ENCODE peak calls at places on chromosomes 12 and 14, in eight cellular contexts. A is IMR-90, F is HFF-Myc, M is K562, U is left lung, J is stomach, T is breast epithelium, B is aorta. X is an unnamed sample.

GRCh38 chr12:69703146-69703642 is 4.1 kb upstream of the BEST3 start:
- DNase-seq in A (no peak), F (no peak), M (no peak), U (no peak), J (no peak), T (no peak), B (no peak), X (no peak)

GRCh38 chr14:36818212-36818611 is 156.6 kb downstream of the PAX9 start:
- DNase-seq in A (no peak), F (no peak), M (no peak), U (no peak), J (no peak), T (no peak), B (no peak), X (no peak)

GRCh38 chr12:101925352-101925751 is 48.0 kb downstream of the DRAM1 start:
- DNase-seq in A (peak), F (peak), M (no peak), U (peak), J (peak), T (no peak), B (peak), X (peak)

GRCh38 chr12:67986632-67987031 is 2.6 kb upstream of the IFNG-AS1 start:
- DNase-seq in A (peak), F (no peak), M (no peak), U (no peak), J (no peak), T (no peak), B (no peak), X (no peak)

GRCh38 chr12:44053550-44054243 is 217.8 kb downstream of the TMEM117 start:
- DNase-seq in A (peak), F (no peak), M (no peak), U (no peak), J (no peak), T (no peak), B (no peak), X (peak)

GRCh38 chr12:14384783-14385638 is 19.5 kb downstream of the ATF7IP start:
- DNase-seq in A (peak), F (peak), M (peak), U (no peak), J (peak), T (no peak), B (no peak), X (peak)

GRCh38 chr12:69630191-69630590 is 19.5 kb upstream of the LRRC10 start:
- DNase-seq in A (no peak), F (no peak), M (no peak), U (no peak), J (no peak), T (no peak), B (no peak), X (no peak)

GRCh38 chr14:99769123-99769522 is 24.1 kb upstream of the EML1 start:
- DNase-seq in A (no peak), F (no peak), M (no peak), U (no peak), J (no peak), T (no peak), B (no peak), X (no peak)

GRCh38 chr14:50001146-50001998 is 108.5 kb downstream of the ARF6 start:
- DNase-seq in A (peak), F (peak), M (peak), U (peak), J (peak), T (peak), B (peak), X (no peak)

GRCh38 chr12:104510145-104510872 is 53.6 kb downstream of the CHST11 start:
- DNase-seq in A (no peak), F (no peak), M (peak), U (no peak), J (no peak), T (no peak), B (no peak), X (no peak)

GRCh38 chr14:20019257-20019865 is at the start of gene OR4K14:
- DNase-seq in A (no peak), F (no peak), M (no peak), U (no peak), J (no peak), T (no peak), B (no peak), X (no peak)

GRCh38 chr14:86540636-86541247 is 1010.8 kb downstream of the FLRT2 start:
- DNase-seq in A (no peak), F (no peak), M (no peak), U (no peak), J (no peak), T (no peak), B (no peak), X (no peak)
- H3K4me3 ChIP-seq in A (no peak), F (no peak), M (no peak), U (no peak), J (no peak), T (no peak), B (no peak), X (no peak)

DNA sequence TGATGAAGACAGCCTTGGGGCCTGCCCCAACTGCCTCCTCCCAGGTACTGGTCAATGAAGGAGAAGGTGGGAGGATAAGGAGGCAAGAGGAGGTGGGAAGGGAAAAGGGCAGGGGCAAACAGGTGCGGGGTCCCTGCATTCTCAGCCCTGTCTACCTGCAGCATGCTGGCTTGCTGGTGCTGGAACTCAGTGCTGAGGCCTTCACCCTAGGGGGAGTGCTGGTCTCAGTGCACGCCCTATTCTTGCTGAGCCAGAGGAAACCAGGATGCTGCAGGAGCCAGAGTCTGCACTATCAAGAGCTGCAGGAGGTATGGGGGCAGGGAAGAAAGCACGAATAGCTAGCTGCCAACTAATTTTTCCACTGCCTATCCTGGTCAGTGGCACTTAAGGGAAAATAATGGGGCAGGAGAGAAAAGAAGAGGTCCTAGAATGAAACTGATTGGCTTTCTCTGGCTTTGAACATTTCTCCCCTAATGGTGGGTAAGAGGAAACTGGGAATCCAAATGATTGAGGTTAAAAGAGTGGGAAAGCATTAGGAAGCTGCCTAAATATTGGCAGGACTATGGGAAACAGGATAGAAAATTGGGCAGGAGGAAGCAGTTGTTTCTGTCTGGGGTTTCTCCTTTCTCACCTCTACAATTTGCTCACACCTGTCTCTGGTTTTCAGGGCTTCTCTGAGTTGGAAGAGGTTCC is 1.8 kb downstream of the TMEM253 start:
- DNase-seq in A (no peak), F (no peak), M (peak), U (no peak), J (no peak), T (no peak), B (no peak), X (no peak)
- H3K4me3 ChIP-seq in A (no peak), F (peak), M (peak), U (peak), J (peak), T (no peak), B (no peak), X (peak)

GRCh38 chr12:48677782-48678181 is 4.3 kb downstream of the KANSL2 start:
- DNase-seq in A (peak), F (no peak), M (no peak), U (no peak), J (no peak), T (no peak), B (no peak), X (no peak)
- H3K4me3 ChIP-seq in A (no peak), F (peak), M (no peak), U (peak), J (peak), T (peak), B (no peak), X (no peak)

GRCh38 chr12:109880938-109881337 is 597 bp upstream of the GLTP start:
- DNase-seq in A (no peak), F (no peak), M (no peak), U (no peak), J (no peak), T (no peak), B (no peak), X (no peak)
- H3K4me3 ChIP-seq in A (peak), F (peak), M (peak), U (peak), J (peak), T (peak), B (peak), X (peak)

DNA sequence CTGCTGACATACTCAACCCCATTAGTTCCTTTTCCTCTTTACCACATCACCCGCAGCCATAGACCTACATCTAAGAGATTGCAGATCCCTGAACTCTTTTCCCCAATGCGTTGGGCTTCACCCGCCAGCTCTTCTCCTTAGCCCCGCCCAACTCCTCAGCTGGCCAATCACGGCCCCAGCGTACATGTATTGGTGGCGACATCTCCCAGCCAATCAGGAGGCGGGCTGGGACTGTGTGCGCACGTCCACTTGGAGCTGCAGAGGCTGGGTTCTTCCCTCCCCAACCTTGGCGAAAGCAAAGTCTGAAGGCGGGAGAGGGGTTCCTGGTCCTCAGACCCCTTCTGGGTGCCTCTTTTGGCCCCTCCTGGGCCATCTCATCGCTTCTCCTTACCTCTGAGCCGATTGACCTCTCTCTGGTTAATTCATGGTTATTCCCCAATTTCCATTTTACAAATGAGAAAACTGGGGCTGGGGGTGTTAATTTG is 11.0 kb downstream of the PDE1B start:
- DNase-seq in A (peak), F (peak), M (peak), U (peak), J (peak), T (peak), B (peak), X (peak)
- H3K4me3 ChIP-seq in A (no peak), F (no peak), M (peak), U (peak), J (peak), T (peak), B (peak), X (peak)

DNA sequence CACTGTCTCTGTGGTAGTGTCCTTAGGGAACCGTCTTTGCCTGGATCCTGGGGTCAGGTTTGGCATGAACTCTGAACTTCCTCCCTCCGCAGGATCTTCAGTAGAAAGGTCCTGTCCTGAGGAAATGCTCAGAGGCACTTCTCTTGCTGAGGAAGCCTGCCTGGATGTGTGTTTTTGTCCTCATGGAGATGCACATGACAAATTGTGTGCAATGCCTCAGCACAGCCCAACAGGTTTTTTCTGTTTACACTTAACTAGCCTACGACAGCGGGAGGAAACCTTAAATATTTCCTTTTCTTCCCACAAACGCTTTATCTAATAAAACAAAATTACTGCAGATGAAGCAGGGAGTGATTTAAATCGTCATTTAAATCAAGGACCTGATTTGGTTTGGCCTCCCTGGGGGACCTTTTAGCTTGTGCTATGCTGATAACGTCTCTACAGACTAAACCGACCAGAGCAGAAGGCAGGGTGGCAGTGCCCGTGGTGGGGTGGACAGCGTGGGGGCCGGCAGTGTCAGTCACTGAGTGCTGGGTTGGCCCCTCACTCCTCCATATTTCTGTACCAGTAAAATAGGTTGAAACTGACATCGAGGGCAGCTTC is 18.5 kb downstream of the FBXL14 start:
- DNase-seq in A (peak), F (no peak), M (no peak), U (no peak), J (no peak), T (no peak), B (no peak), X (no peak)
- H3K4me3 ChIP-seq in A (peak), F (no peak), M (no peak), U (no peak), J (peak), T (peak), B (peak), X (peak)